ENCODE peak calls at places on chromosomes 12 and 14, in five cellular contexts. T is H1, Y is H9, O is IMR-90, H is neuronal stem cell. A is an unnamed sample.
A peak's percentile ranks its signal among the peaks of the same experiment; 100 is the strongest.

GRCh38 chr14:31122098-31122611 is 85.4 kb downstream of the HECTD1 start:
- DNase-seq in Y (no peak), O (peak; percentile 23), H (no peak), T (no peak), A (no peak)

GRCh38 chr12:124347805-124348658 is 53.1 kb downstream of the RFLNA start:
- DNase-seq in O (no peak), H (no peak), Y (no peak), T (peak; percentile 74), A (no peak)

GRCh38 chr14:89493877-89494634 is 77.0 kb upstream of the FOXN3 start:
- DNase-seq in T (no peak), O (no peak), Y (no peak), H (no peak), A (no peak)

GRCh38 chr12:50753232-50753769 is 10.6 kb upstream of the ATF1 start:
- DNase-seq in H (no peak), O (no peak), Y (peak; percentile 9), T (no peak), A (no peak)

GRCh38 chr14:20687362-20688166 is 1.0 kb upstream of the ANG start:
- DNase-seq in H (no peak), Y (no peak), O (no peak), T (no peak), A (no peak)

GRCh38 chr12:112116232-112117060 is 7.9 kb upstream of the NAA25 start:
- DNase-seq in Y (peak; percentile 95), T (peak; percentile 76), O (peak; percentile 61), H (peak; percentile 67), A (peak; percentile 95)

GRCh38 chr12:53780323-53780722 is 28.5 kb upstream of the CISTR start:
- DNase-seq in O (no peak), T (no peak), H (no peak), Y (no peak), A (no peak)

GRCh38 chr14:23485311-23485710 is 15.8 kb downstream of the NGDN start:
- DNase-seq in O (no peak), H (no peak), T (peak; percentile 47), Y (peak; percentile 41), A (peak; percentile 35)

GRCh38 chr12:22525426-22525825 is 18.9 kb downstream of the C2CD5 start:
- DNase-seq in Y (no peak), H (no peak), T (no peak), O (peak; percentile 50), A (no peak)

GRCh38 chr12:128729628-128730121 is 94.1 kb downstream of the SLC15A4 start:
- DNase-seq in O (no peak), T (no peak), H (no peak), Y (no peak), A (no peak)

GRCh38 chr12:53939141-53940108 is 794 bp downstream of the HOXC13 start:
- DNase-seq in H (no peak), Y (peak; percentile 65), O (no peak), T (peak; percentile 74), A (peak; percentile 71)

GRCh38 chr14:36013483-36013882 is 163.0 kb downstream of the PTCSC3 start:
- DNase-seq in T (no peak), H (no peak), O (no peak), Y (no peak), A (no peak)
- H2BK15ac ChIP-seq in T (no peak overlapping the region), H (no peak overlapping the region), O (no peak overlapping the region), Y (no peak overlapping the region), A (no peak overlapping the region)

GRCh38 chr14:65150891-65151290 is 48.6 kb upstream of the MAX start:
- DNase-seq in H (no peak), O (no peak), T (no peak), Y (no peak), A (no peak)
- H3K27ac ChIP-seq in H (no peak overlapping the region), O (no peak overlapping the region), T (no peak overlapping the region), Y (no peak overlapping the region), A (no peak overlapping the region)

GRCh38 chr12:8504351-8504750 is 9.0 kb upstream of the CLEC4D start:
- DNase-seq in T (no peak), H (no peak), O (no peak), Y (no peak), A (no peak)
- H2BK15ac ChIP-seq in T (no peak overlapping the region), H (no peak overlapping the region), O (no peak overlapping the region), Y (no peak overlapping the region), A (no peak overlapping the region)

GRCh38 chr12:32569256-32569655 is 109.8 kb upstream of the DNM1L start:
- DNase-seq in Y (no peak), H (no peak), T (no peak), O (no peak), A (no peak)
- H3K27ac ChIP-seq in Y (no peak overlapping the region), H (no peak overlapping the region), T (no peak overlapping the region), O (peak overlapping the region; percentile 43), A (no peak overlapping the region)

GRCh38 chr12:113246478-113247122 is 25.3 kb downstream of the TPCN1 start:
- DNase-seq in O (peak; percentile 38), T (peak; percentile 53), Y (peak; percentile 72), H (no peak), A (peak; percentile 60)
- H2BK15ac ChIP-seq in O (peak overlapping the region; percentile 55), T (no peak overlapping the region), Y (peak overlapping the region; percentile 2), H (peak overlapping the region; percentile 69), A (no peak overlapping the region)

GRCh38 chr14:32703246-32703645 is 235.4 kb upstream of the NPAS3 start:
- DNase-seq in Y (no peak), O (no peak), T (no peak), H (no peak), A (no peak)

GRCh38 chr14:32698831-32699230 is 239.8 kb upstream of the NPAS3 start:
- DNase-seq in O (peak; percentile 22), T (no peak), H (no peak), Y (no peak), A (peak; percentile 31)

GRCh38 chr14:32702088-32702487 is 236.6 kb upstream of the NPAS3 start:
- DNase-seq in O (no peak), H (no peak), T (no peak), Y (no peak), A (no peak)

GRCh38 chr14:32701475-32701874 is 237.2 kb upstream of the NPAS3 start:
- DNase-seq in H (no peak), O (no peak), Y (no peak), T (no peak), A (no peak)

GRCh38 chr14:32702571-32702970 is 236.1 kb upstream of the NPAS3 start:
- DNase-seq in H (peak; percentile 47), T (no peak), O (no peak), Y (peak; percentile 73), A (peak; percentile 97)
- H3K27ac ChIP-seq in H (no peak overlapping the region), T (no peak overlapping the region), O (no peak overlapping the region), Y (no peak overlapping the region), A (no peak overlapping the region)

DNA sequence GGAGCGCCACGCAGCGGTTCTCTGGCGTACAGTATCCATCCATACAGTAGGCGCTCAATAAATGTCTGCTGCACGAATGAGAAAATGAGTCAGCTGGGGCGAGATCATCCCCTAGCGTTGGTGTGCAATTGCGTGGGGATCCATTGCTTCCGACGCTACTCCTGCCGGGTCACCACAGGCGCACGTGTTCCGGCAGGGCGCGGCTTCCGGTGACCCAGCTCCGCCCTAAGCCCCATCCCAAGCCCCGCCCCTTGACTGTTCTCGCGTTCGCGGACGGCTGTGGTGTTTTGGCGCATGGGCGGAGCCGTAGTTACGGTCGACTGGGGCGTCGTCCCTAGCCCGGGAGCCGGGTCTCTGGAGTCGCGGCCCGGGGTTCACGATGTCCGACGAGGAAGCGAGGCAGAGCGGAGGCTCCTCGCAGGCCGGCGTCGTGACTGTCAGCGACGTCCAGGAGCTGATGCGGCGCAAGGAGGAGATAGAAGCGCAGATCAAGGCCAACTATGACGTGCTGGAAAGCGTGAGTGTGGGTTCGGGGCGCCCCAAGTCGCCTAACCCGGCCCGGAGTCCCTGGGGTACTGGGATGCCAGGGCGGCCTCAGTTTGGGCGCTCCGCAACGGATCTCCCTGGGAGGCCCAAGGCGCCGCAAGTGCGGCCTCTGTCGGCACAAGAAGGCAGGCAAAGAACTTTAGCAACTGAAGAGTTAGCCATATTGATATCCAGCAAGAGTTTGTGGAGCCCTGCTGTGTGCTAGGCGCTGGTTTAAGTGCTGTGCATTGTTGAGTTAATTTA is at the start of gene PSMD9:
- DNase-seq in T (peak; percentile 99), O (peak; percentile 97), Y (peak; percentile 98), H (peak; percentile 93), A (peak; percentile 98)
- H2BK15ac ChIP-seq in T (peak within 1 kb of the TSS; percentile 98), O (peak within 1 kb of the TSS; percentile 12), Y (no peak within 1 kb of the TSS), H (no peak within 1 kb of the TSS), A (no peak within 1 kb of the TSS)

GRCh38 chr12:109605599-109606228 is 32.1 kb downstream of the MVK start:
- DNase-seq in T (no peak), Y (no peak), O (no peak), H (no peak), A (no peak)
- H3K27ac ChIP-seq in T (no peak overlapping the region), Y (no peak overlapping the region), O (no peak overlapping the region), H (peak overlapping the region; percentile 98), A (no peak overlapping the region)

GRCh38 chr12:31324116-31324844 is 1.7 kb downstream of the SINHCAF start:
- DNase-seq in H (peak; percentile 50), T (peak; percentile 70), O (peak; percentile 73), Y (peak; percentile 71), A (peak; percentile 90)
- H2BK15ac ChIP-seq in H (peak overlapping the region; percentile 68), T (no peak overlapping the region), O (no peak overlapping the region), Y (no peak overlapping the region), A (no peak overlapping the region)